ENCODE peak calls at places on chromosomes 7 and 10, in ten cellular contexts. X, C, W, O, Z, D, I, B, J and G are unnamed samples.

GRCh38 chr10:100799881-100800280 is 54.5 kb downstream of the PAX2 start:
- DNase-seq in D (no peak), J (no peak), Z (no peak), I (no peak), C (no peak), W (no peak), O (no peak), B (no peak), X (no peak), G (no peak)

GRCh38 chr10:86664370-86665217 is 3.7 kb upstream of the LDB3 start:
- DNase-seq in D (no peak), O (no peak), W (no peak), B (peak; percentile 77), X (no peak), C (no peak), Z (no peak), J (no peak), I (no peak), G (no peak)

GRCh38 chr7:132472463-132473120 is 103.7 kb downstream of the PLXNA4 start:
- DNase-seq in B (peak; percentile 64), O (peak; percentile 19), C (peak; percentile 8), J (peak; percentile 77), D (peak; percentile 18), I (no peak), Z (peak; percentile 71), X (no peak), W (no peak), G (peak; percentile 53)

GRCh38 chr7:150388709-150389531 is 9.8 kb downstream of the ZNF775 start:
- DNase-seq in W (peak; percentile 23), Z (peak; percentile 81), D (no peak), B (peak; percentile 93), O (no peak), X (no peak), I (peak; percentile 75), C (no peak), J (peak; percentile 78), G (no peak)

GRCh38 chr10:44636625-44637024 is 251.7 kb upstream of the CXCL12 start:
- DNase-seq in B (no peak), Z (no peak), J (no peak), I (no peak), C (no peak), D (no peak), O (no peak), X (no peak), W (no peak), G (no peak)

GRCh38 chr7:94179466-94179865 is 175.3 kb upstream of the BET1 start:
- DNase-seq in C (peak; percentile 38), D (no peak), J (no peak), B (no peak), X (no peak), W (no peak), I (no peak), Z (no peak), O (no peak), G (no peak)

GRCh38 chr10:20737107-20737506 is 160.0 kb downstream of the NEBL start:
- DNase-seq in J (no peak), X (no peak), W (no peak), I (no peak), B (no peak), Z (no peak), C (peak; percentile 5), D (no peak), O (no peak), G (no peak)

GRCh38 chr7:155496267-155497005 is 38.5 kb downstream of the EN2 start:
- DNase-seq in I (no peak), W (no peak), X (no peak), C (no peak), B (no peak), O (no peak), J (no peak), Z (no peak), D (no peak), G (no peak)

GRCh38 chr7:20064974-20065862 is 152.0 kb downstream of the MACC1 start:
- DNase-seq in I (no peak), X (peak; percentile 75), O (no peak), B (no peak), W (no peak), D (no peak), J (peak; percentile 88), Z (no peak), C (no peak), G (peak; percentile 3)

GRCh38 chr10:43336641-43337318 is 34.7 kb upstream of the FXYD4 start:
- DNase-seq in Z (no peak), I (no peak), W (no peak), D (no peak), J (no peak), O (no peak), B (no peak), X (no peak), C (peak; percentile 42), G (no peak)

GRCh38 chr7:66894463-66895080 is 26.5 kb upstream of the TMEM248 start:
- DNase-seq in Z (no peak), B (no peak), J (peak; percentile 9), X (peak; percentile 20), C (peak; percentile 25), D (no peak), I (no peak), O (no peak), W (no peak), G (no peak)

GRCh38 chr7:131123991-131124629 is 203.6 kb upstream of the MKLN1 start:
- DNase-seq in C (no peak), J (no peak), B (no peak), I (peak; percentile 26), W (no peak), O (no peak), Z (no peak), X (no peak), D (no peak), G (no peak)

GRCh38 chr10:79128923-79129305 is 60.1 kb downstream of the ZMIZ1 start:
- DNase-seq in J (no peak), X (no peak), B (no peak), C (no peak), D (no peak), Z (no peak), I (no peak), W (no peak), O (no peak), G (no peak)

GRCh38 chr10:28681345-28681763 is 4.0 kb downstream of the BAMBI start:
- DNase-seq in O (peak; percentile 24), Z (no peak), X (no peak), W (no peak), B (no peak), I (no peak), C (no peak), J (no peak), D (no peak), G (no peak)
- H3K4me3 ChIP-seq in O (peak overlapping the region; percentile 84), Z (peak overlapping the region; percentile 88), X (no peak overlapping the region), W (no peak overlapping the region), B (no peak overlapping the region), I (no peak overlapping the region), C (no peak overlapping the region), J (no peak overlapping the region), D (no peak overlapping the region), G (no peak overlapping the region)

GRCh38 chr10:95756796-95757657 is 1.1 kb downstream of the ENTPD1 start:
- DNase-seq in O (no peak), W (no peak), J (no peak), C (no peak), Z (no peak), I (no peak), X (no peak), D (no peak), B (no peak), G (no peak)

GRCh38 chr10:95758351-95759025 is 2.5 kb downstream of the ENTPD1 start:
- DNase-seq in I (no peak), D (no peak), Z (no peak), W (no peak), O (no peak), B (no peak), C (no peak), J (no peak), X (peak; percentile 27), G (no peak)

GRCh38 chr10:95759233-95759826 is 3.4 kb downstream of the ENTPD1 start:
- DNase-seq in W (no peak), B (no peak), I (no peak), Z (no peak), C (no peak), D (no peak), X (no peak), J (no peak), O (no peak), G (no peak)

GRCh38 chr10:95755511-95756004 is 405 bp upstream of the ENTPD1 start:
- DNase-seq in J (no peak), D (no peak), C (no peak), W (no peak), X (no peak), I (peak; percentile 47), Z (no peak), B (no peak), O (no peak), G (no peak)

DNA sequence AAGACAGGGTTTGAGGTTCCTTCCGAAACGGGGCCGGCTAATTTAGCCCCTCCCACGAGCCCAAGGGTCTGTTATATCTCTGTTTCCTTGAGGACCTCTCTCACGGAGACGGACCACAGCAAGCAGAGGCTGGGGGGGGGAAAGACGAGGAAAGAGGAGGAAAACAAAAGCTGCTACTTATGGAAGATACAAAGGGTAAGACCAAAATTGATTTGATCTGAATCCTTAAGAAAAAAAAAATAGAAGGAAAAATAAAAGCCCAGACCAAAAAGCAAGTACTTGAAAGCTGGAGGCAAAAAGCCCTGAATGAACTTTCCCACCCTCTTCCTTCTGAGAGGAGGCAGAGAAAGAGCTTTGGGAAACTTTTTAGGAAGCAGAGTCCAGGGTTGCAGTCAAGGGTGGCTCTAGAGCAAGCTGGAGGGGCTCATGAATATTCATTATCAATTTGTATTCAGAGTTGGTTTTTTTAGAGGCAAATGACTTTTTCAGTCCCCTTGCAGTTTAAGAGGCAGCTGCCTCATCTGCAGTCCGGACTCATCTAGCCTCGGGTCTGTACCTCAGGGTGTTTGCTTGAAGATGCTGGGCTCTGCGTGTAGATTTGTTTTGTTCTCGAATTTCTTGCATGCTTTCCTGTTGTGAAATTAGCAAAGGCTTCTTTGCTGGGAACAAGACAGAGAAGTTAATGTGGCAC is at the start of gene ENTPD1:
- DNase-seq in X (peak; percentile 12), C (no peak), J (no peak), D (no peak), W (peak; percentile 12), Z (no peak), B (no peak), I (no peak), O (no peak), G (no peak)
- H3K4me3 ChIP-seq in X (peak within 1 kb of the TSS; percentile 34), C (no peak within 1 kb of the TSS), J (no peak within 1 kb of the TSS), D (no peak within 1 kb of the TSS), W (peak within 1 kb of the TSS; percentile 11), Z (peak within 1 kb of the TSS; percentile 30), B (peak within 1 kb of the TSS; percentile 47), I (peak within 1 kb of the TSS; percentile 33), O (peak within 1 kb of the TSS; percentile 74), G (no peak within 1 kb of the TSS)

DNA sequence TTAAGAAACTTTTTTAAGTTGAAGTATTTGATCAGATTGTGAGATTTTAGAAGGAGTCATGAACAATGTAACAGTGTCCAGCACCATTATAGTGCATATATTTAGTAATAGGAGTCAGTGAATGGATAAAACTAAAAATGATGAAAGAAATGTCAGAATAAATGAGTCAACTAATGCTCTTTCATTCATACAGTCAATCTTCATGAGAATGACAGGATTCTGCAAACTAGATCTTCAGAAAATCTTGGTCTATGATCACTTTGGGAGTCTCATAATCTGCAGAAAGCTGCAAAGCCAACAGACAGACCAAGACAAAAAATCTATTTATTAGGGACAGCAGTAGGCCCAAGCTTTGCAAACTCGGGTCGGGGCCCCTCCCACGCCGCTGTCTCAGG is 710 bp downstream of the RNLS start:
- DNase-seq in C (no peak), X (no peak), Z (no peak), W (no peak), O (no peak), D (no peak), I (no peak), J (no peak), B (no peak), G (no peak)
- H3K4me3 ChIP-seq in C (peak overlapping the region; percentile 70), X (peak overlapping the region; percentile 70), Z (peak overlapping the region; percentile 65), W (peak overlapping the region; percentile 86), O (peak overlapping the region; percentile 84), D (peak overlapping the region; percentile 42), I (peak overlapping the region; percentile 56), J (peak overlapping the region; percentile 70), B (peak overlapping the region; percentile 88), G (peak overlapping the region; percentile 51)

GRCh38 chr7:33770581-33770980 is 134.8 kb upstream of the BMPER start:
- DNase-seq in J (peak; percentile 35), I (no peak), C (no peak), W (no peak), D (no peak), B (no peak), Z (no peak), O (no peak), X (no peak), G (no peak)
- H3K4me3 ChIP-seq in J (no peak overlapping the region), I (no peak overlapping the region), C (no peak overlapping the region), W (no peak overlapping the region), D (no peak overlapping the region), B (no peak overlapping the region), Z (no peak overlapping the region), O (no peak overlapping the region), X (no peak overlapping the region), G (no peak overlapping the region)